ENCODE peak calls at places on chromosomes 11 and 22, in five cellular contexts. U is body of pancreas, N is endothelial cell of umbilical vein, X is GM13976, K is breast epithelium. Y is an unnamed sample.

GRCh38 chr22:35894464-35894878 is 134.2 kb downstream of the RBFOX2 start:
- DNase-seq in U (no peak), N (no peak), X (no peak), K (no peak), Y (no peak)

GRCh38 chr11:77052531-77052930 is 14.2 kb upstream of the CAPN5 start:
- DNase-seq in U (no peak), N (no peak), X (no peak), K (no peak), Y (no peak)

GRCh38 chr22:49983148-49984042 is 22.8 kb downstream of the PIM3 start:
- DNase-seq in U (peak; percentile 15), N (no peak), X (peak; percentile 62), K (peak; percentile 51), Y (no peak)

GRCh38 chr22:22605074-22605404 is 39.4 kb upstream of the GGTLC2 start:
- DNase-seq in U (no peak), N (no peak), X (peak; percentile 44), K (no peak), Y (peak; percentile 7)

GRCh38 chr11:1547467-1548098 is 24.5 kb downstream of the DUSP8 start:
- DNase-seq in U (no peak), N (no peak), X (no peak), K (no peak), Y (no peak)

GRCh38 chr11:104663190-104664140 is 234.8 kb downstream of the CASP12 start:
- DNase-seq in U (no peak), N (no peak), X (no peak), K (no peak), Y (no peak)

GRCh38 chr11:111538407-111539114 is 2.0 kb upstream of the LAYN start:
- DNase-seq in U (no peak), N (no peak), X (no peak), K (no peak), Y (no peak)

GRCh38 chr22:37139762-37140161 is 10.0 kb downstream of the IL2RB start:
- DNase-seq in U (no peak), N (no peak), X (no peak), K (no peak), Y (peak; percentile 45)

GRCh38 chr11:11989774-11990744 is 18.4 kb downstream of the DKK3 start:
- DNase-seq in U (no peak), N (no peak), X (no peak), K (no peak), Y (no peak)

GRCh38 chr11:64120951-64121569 is 44.9 kb downstream of the MACROD1 start:
- DNase-seq in U (no peak), N (no peak), X (no peak), K (no peak), Y (no peak)

GRCh38 chr22:22061085-22062077 is 78.8 kb upstream of the TOP3B start:
- DNase-seq in U (no peak), N (no peak), X (no peak), K (no peak), Y (no peak)

Y was measured in GM12865.